ENCODE peak calls at places on chromosome 13, in six cellular contexts. U is OCI-LY7; L is tibial nerve; J is suprapubic skin; O is CD8-positive, alpha-beta T cell; Q is transverse colon. K is an unnamed sample.
A peak's percentile ranks its signal among the peaks of the same experiment; 100 is the strongest.

GRCh38 chr13:105918842-105919741 is 616.4 kb downstream of the EFNB2 start:
- DNase-seq in U (no peak), L (no peak), J (no peak), O (no peak), Q (peak; percentile 80), K (no peak)

GRCh38 chr13:95814494-95814893 is 137.6 kb downstream of the DNAJC3 start:
- DNase-seq in U (no peak), L (no peak), J (no peak), O (no peak), Q (no peak), K (no peak)

GRCh38 chr13:110869231-110869804 is 45.6 kb downstream of the ANKRD10 start:
- DNase-seq in U (no peak), L (no peak), J (no peak), O (no peak), Q (no peak), K (no peak)

GRCh38 chr13:19782049-19782726 is 557 bp downstream of the PSPC1 start:
- DNase-seq in U (peak; percentile 63), L (peak; percentile 36), J (peak; percentile 89), O (peak; percentile 46), Q (peak; percentile 61), K (peak; percentile 43)

GRCh38 chr13:26998265-26998664 is 173.3 kb downstream of the USP12 start:
- DNase-seq in U (no peak), L (no peak), J (no peak), O (no peak), Q (no peak), K (no peak)

GRCh38 chr13:85528578-85529215 is 270.5 kb downstream of the SLITRK6 start:
- DNase-seq in U (no peak), L (no peak), J (no peak), O (no peak), Q (no peak), K (no peak)

GRCh38 chr13:62388515-62388914 is 972.9 kb upstream of the PCDH20 start:
- DNase-seq in U (no peak), L (no peak), J (no peak), O (no peak), Q (no peak), K (no peak)

GRCh38 chr13:78194904-78195639 is 276.4 kb upstream of the EDNRB start:
- DNase-seq in U (no peak), L (no peak), J (no peak), O (no peak), Q (no peak), K (no peak)

GRCh38 chr13:37069597-37070103 is 10.2 kb upstream of the SUPT20H start:
- DNase-seq in U (no peak), L (no peak), J (no peak), O (no peak), Q (no peak), K (no peak)

GRCh38 chr13:87089391-87089790 is 581.8 kb upstream of the SLITRK5 start:
- DNase-seq in U (no peak), L (no peak), J (no peak), O (no peak), Q (no peak), K (no peak)

GRCh38 chr13:25584975-25585374 is 213.2 kb downstream of the ATP8A2 start:
- DNase-seq in U (no peak), L (no peak), J (no peak), O (no peak), Q (no peak), K (no peak)

GRCh38 chr13:87172166-87172825 is 498.9 kb upstream of the SLITRK5 start:
- DNase-seq in U (no peak), L (no peak), J (no peak), O (no peak), Q (no peak), K (no peak)

GRCh38 chr13:114130708-114131580 is 1.5 kb downstream of the RASA3 start:
- DNase-seq in U (no peak), L (peak; percentile 41), J (no peak), O (peak; percentile 74), Q (peak; percentile 53), K (no peak)

GRCh38 chr13:42146359-42146758 is 97.9 kb downstream of the DGKH start:
- DNase-seq in U (no peak), L (no peak), J (no peak), O (no peak), Q (no peak), K (no peak)

GRCh38 chr13:59534806-59535205 is 628.9 kb downstream of the DIAPH3 start:
- DNase-seq in U (no peak), L (no peak), J (no peak), O (no peak), Q (no peak), K (no peak)

GRCh38 chr13:43948059-43948458 is 68.4 kb downstream of the LACC1 start:
- DNase-seq in U (no peak), L (no peak), J (no peak), O (no peak), Q (no peak), K (no peak)

GRCh38 chr13:44688652-44689051 is 112.5 kb upstream of the TSC22D1 start:
- DNase-seq in U (no peak), L (no peak), J (peak; percentile 28), O (no peak), Q (no peak), K (no peak)

GRCh38 chr13:62321895-62322294 is 906.2 kb upstream of the PCDH20 start:
- DNase-seq in U (no peak), L (no peak), J (no peak), O (no peak), Q (no peak), K (no peak)

GRCh38 chr13:28136916-28137315 is 1.4 kb upstream of the PAN3 start:
- DNase-seq in U (peak; percentile 10), L (no peak), J (no peak), O (no peak), Q (no peak), K (no peak)

GRCh38 chr13:98206946-98207345 is 29.9 kb upstream of the RNF113B start:
- DNase-seq in U (no peak), L (no peak), J (no peak), O (no peak), Q (no peak), K (no peak)

GRCh38 chr13:63107163-63107935 is 1691.7 kb upstream of the PCDH20 start:
- DNase-seq in U (no peak), L (no peak), J (no peak), O (no peak), Q (no peak), K (no peak)

GRCh38 chr13:43087960-43088580 is 64.7 kb downstream of the DNAJC15 start:
- DNase-seq in U (no peak), L (no peak), J (no peak), O (no peak), Q (no peak), K (no peak)

GRCh38 chr13:96172066-96172465 is 82.2 kb downstream of the HS6ST3 start:
- DNase-seq in U (no peak), L (no peak), J (no peak), O (no peak), Q (no peak), K (no peak)

GRCh38 chr13:76019421-76020044 is 383.4 kb downstream of the LMO7 start:
- DNase-seq in U (peak; percentile 4), L (no peak), J (no peak), O (no peak), Q (no peak), K (peak; percentile 5)

GRCh38 chr13:45167611-45168554 is 33.0 kb downstream of the KCTD4 start:
- DNase-seq in U (no peak), L (no peak), J (no peak), O (no peak), Q (peak; percentile 77), K (no peak)

GRCh38 chr13:64457976-64458375 is 2772.2 kb downstream of the PCDH9 start:
- DNase-seq in U (no peak), L (no peak), J (no peak), O (no peak), Q (no peak), K (no peak)

GRCh38 chr13:100751826-100752225 is 77.2 kb upstream of the TMTC4 start:
- DNase-seq in U (no peak), L (no peak), J (no peak), O (no peak), Q (no peak), K (no peak)

GRCh38 chr13:54536112-54536511 is 1507.5 kb downstream of the OLFM4 start:
- DNase-seq in U (no peak), L (no peak), J (no peak), O (no peak), Q (no peak), K (no peak)

DNA sequence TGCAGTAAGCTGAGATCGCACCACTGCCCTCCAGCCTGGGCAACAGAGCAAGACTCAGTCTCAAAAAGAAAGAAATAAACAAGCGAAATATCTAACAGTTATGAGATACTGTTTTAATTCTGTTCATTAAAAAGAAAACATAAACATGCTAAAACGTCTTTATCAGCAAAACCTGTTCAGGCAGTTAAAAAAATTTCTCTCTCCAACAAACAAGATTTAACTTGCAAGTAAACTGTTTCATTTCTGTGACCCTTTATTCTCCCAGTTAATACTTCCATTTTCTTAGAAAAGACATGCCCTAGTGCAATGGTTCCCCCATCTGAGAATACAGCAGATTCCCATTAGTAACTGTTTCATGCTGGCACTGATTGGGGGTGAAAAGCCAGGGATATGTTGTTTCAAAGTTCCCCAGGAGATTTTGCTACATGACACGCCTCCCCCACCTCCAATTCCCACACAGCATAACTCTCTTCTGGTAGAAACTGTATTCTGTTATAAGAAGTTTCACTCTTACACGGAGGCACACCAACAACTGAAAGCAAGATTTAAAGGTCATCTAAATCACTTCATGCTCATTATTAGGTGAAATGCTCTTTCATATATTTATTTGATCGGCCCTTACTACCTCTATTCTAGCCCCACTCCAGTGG is 24.4 kb downstream of the ELF1 start:
- DNase-seq in U (no peak), L (no peak), J (no peak), O (no peak), Q (no peak), K (no peak)
- TF ChIP-seq CTCF in U (no peak), L (no peak), J (no peak), O (no peak), Q (no peak), K (no peak)

DNA sequence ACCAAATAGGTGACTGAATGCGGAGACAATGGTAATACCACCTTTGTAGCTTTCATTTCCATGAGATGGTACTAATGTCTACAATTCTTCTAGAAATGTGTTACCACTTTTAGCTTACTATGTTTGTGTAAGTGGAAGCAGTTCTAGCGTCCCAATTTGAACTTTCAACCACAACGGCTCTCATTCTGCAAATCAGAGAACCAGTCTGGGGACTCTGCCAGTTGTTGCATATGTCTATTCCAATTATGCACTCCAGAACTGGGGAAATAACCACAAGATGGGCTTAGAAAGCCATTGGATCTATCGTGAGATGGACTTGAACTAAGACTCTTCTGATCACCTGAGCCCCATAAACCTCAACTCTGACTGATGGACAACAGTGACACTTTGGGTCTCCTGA is 862.3 kb downstream of the SLITRK1 start:
- DNase-seq in U (no peak), L (no peak), J (no peak), O (no peak), Q (no peak), K (no peak)
- H3K4me3 ChIP-seq in U (no peak overlapping the region), L (no peak overlapping the region), J (no peak overlapping the region), O (no peak overlapping the region), Q (no peak overlapping the region), K (no peak overlapping the region)

DNA sequence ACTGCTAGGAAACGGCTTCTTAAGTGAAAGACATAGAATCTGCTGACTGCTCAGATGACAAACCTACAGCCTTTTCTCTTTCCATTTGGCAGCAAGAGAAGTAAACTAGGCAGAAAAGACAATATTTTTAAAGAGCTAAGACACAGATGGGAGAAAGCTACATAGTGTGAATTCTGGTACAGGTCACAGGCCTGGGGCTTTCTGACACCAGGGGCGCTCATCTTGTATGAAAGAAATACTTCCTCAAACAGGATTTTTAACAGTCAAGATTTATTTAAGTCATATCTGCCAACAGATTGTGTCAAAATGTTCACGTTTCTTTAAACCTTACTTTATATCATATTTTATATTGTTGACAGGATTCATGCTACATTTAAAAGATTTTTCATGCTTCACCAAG is 78.4 kb downstream of the MIPEP start:
- DNase-seq in U (peak; percentile 75), L (no peak), J (no peak), O (no peak), Q (no peak), K (no peak)
- TF ChIP-seq CTCF in U (peak; percentile 86), L (no peak), J (no peak), O (no peak), Q (no peak), K (no peak)

GRCh38 chr13:41058229-41059070 is 2.9 kb upstream of the WBP4 start:
- DNase-seq in U (no peak), L (no peak), J (no peak), O (no peak), Q (no peak), K (no peak)
- H3K4me3 ChIP-seq in U (peak overlapping the region; percentile 74), L (peak overlapping the region; percentile 93), J (peak overlapping the region; percentile 63), O (no peak overlapping the region), Q (peak overlapping the region; percentile 91), K (peak overlapping the region; percentile 82)

K was measured in dorsolateral prefrontal cortex.